ENCODE peak calls at places on chromosomes 13 and 19, in four cellular contexts. F is GM12878, K is HepG2, A is K562. M is an unnamed sample.
A peak's percentile ranks its signal among the peaks of the same experiment; 100 is the strongest.

GRCh38 chr13:75494491-75494890 is 12.5 kb upstream of the TBC1D4 start:
- DNase-seq in A (no peak), F (no peak), K (no peak), M (no peak)

GRCh38 chr13:80245162-80245733 is 95.7 kb downstream of the SPRY2 start:
- DNase-seq in F (no peak), K (no peak), A (no peak), M (no peak)

GRCh38 chr19:7257148-7258041 is 36.8 kb downstream of the INSR start:
- DNase-seq in F (no peak), K (peak; percentile 68), A (peak; percentile 28), M (peak; percentile 33)

GRCh38 chr19:28239270-28239669 is 973.7 kb downstream of the UQCRFS1 start:
- DNase-seq in K (no peak), F (no peak), A (peak; percentile 30), M (no peak)

GRCh38 chr19:21912654-21913053 is 76.7 kb upstream of the ZNF43 start:
- DNase-seq in K (no peak), A (peak; percentile 8), F (no peak), M (no peak)

GRCh38 chr19:33496016-33496415 is 25.6 kb downstream of the PEPD start:
- DNase-seq in A (no peak), K (no peak), F (no peak), M (no peak)

GRCh38 chr19:40217027-40217810 is 965 bp downstream of the TTC9B start:
- DNase-seq in A (peak; percentile 80), F (no peak), K (no peak), M (no peak)

GRCh38 chr19:35168261-35168660 is 13.7 kb downstream of the FXYD5 start:
- DNase-seq in F (no peak), K (no peak), A (no peak), M (no peak)

GRCh38 chr13:99028890-99029289 is 51.0 kb upstream of the DOCK9 start:
- DNase-seq in A (peak; percentile 60), K (no peak), F (no peak), M (no peak)

GRCh38 chr19:8639821-8640401 is 9.5 kb downstream of the NFILZ start:
- DNase-seq in K (no peak), A (no peak), F (no peak), M (no peak)

GRCh38 chr19:16370671-16371391 is 46.2 kb downstream of the KLF2 start:
- DNase-seq in K (no peak), F (no peak), A (no peak), M (no peak)

GRCh38 chr13:99600318-99600717 is 99.0 kb downstream of the TM9SF2 start:
- DNase-seq in A (peak; percentile 19), F (no peak), K (peak; percentile 31), M (no peak)

GRCh38 chr13:90414691-90415596 is 932.5 kb upstream of the MIR17HG start:
- DNase-seq in A (no peak), K (no peak), F (no peak), M (peak; percentile 35)

GRCh38 chr13:106499905-106500304 is 35.6 kb downstream of the EFNB2 start:
- DNase-seq in A (no peak), K (no peak), F (peak; percentile 15), M (no peak)

GRCh38 chr19:12156254-12157058 is at the start of gene ZNF625:
- DNase-seq in A (no peak), F (peak; percentile 39), K (peak; percentile 90), M (no peak)

GRCh38 chr13:49527123-49527522 is 31.4 kb downstream of the PHF11 start:
- DNase-seq in F (no peak), A (no peak), K (no peak), M (no peak)

GRCh38 chr13:26254583-26255102 is 714 bp downstream of the CDK8 start:
- DNase-seq in F (no peak), K (peak; percentile 44), A (peak; percentile 55), M (peak; percentile 16)

GRCh38 chr19:51127032-51127431 is 2.3 kb downstream of the SIGLEC9 start:
- DNase-seq in F (no peak), A (no peak), K (no peak), M (no peak)

GRCh38 chr13:45846681-45847080 is 4.9 kb downstream of the SIAH3 start:
- DNase-seq in A (no peak), F (no peak), K (no peak), M (no peak)

GRCh38 chr13:59776924-59777690 is 386.6 kb downstream of the DIAPH3 start:
- DNase-seq in A (no peak), F (peak; percentile 17), K (no peak), M (no peak)

GRCh38 chr19:42068756-42069571 is 1.0 kb downstream of the GRIK5 start:
- DNase-seq in A (no peak), K (no peak), F (no peak), M (no peak)

GRCh38 chr13:64332048-64332447 is 2898.1 kb downstream of the PCDH9 start:
- DNase-seq in A (no peak), K (no peak), F (no peak), M (no peak)

GRCh38 chr13:74068471-74068870 is 65.7 kb downstream of the KLF12 start:
- DNase-seq in A (no peak), F (no peak), K (no peak), M (no peak)

GRCh38 chr13:33797622-33798021 is 20.3 kb upstream of the RFC3 start:
- DNase-seq in A (no peak), K (no peak), F (no peak), M (no peak)

GRCh38 chr13:21338651-21339278 is 120.3 kb downstream of the ZDHHC20 start:
- DNase-seq in F (no peak), K (no peak), A (no peak), M (no peak)

GRCh38 chr19:33220115-33220514 is 5.5 kb downstream of the SLC7A10 start:
- DNase-seq in F (no peak), K (no peak), A (no peak), M (no peak)

GRCh38 chr13:76928456-76928855 is 19.9 kb upstream of the ACOD1 start:
- DNase-seq in K (no peak), A (no peak), F (no peak), M (no peak)

GRCh38 chr13:21077360-21078353 is 16.3 kb upstream of the LATS2 start:
- DNase-seq in F (no peak), A (no peak), K (no peak), M (no peak)

GRCh38 chr13:29693297-29693945 is 97.9 kb upstream of the SLC7A1 start:
- DNase-seq in A (no peak), K (no peak), F (no peak), M (no peak)
- TF ChIP-seq FOXK2 in A (no peak), K (no peak), F (no peak), M (no peak)

GRCh38 chr19:48681127-48681470 is 8.3 kb upstream of the NTN5 start:
- DNase-seq in K (no peak), F (no peak), A (peak; percentile 64), M (no peak)
- TF ChIP-seq FOXM1 in K (no peak), F (no peak), A (no peak), M (no peak)

GRCh38 chr19:2528543-2529173 is 52.7 kb downstream of the GADD45B start:
- DNase-seq in F (no peak), A (no peak), K (no peak), M (no peak)
- TF ChIP-seq FOXK2 in F (no peak), A (no peak), K (no peak), M (no peak)

DNA sequence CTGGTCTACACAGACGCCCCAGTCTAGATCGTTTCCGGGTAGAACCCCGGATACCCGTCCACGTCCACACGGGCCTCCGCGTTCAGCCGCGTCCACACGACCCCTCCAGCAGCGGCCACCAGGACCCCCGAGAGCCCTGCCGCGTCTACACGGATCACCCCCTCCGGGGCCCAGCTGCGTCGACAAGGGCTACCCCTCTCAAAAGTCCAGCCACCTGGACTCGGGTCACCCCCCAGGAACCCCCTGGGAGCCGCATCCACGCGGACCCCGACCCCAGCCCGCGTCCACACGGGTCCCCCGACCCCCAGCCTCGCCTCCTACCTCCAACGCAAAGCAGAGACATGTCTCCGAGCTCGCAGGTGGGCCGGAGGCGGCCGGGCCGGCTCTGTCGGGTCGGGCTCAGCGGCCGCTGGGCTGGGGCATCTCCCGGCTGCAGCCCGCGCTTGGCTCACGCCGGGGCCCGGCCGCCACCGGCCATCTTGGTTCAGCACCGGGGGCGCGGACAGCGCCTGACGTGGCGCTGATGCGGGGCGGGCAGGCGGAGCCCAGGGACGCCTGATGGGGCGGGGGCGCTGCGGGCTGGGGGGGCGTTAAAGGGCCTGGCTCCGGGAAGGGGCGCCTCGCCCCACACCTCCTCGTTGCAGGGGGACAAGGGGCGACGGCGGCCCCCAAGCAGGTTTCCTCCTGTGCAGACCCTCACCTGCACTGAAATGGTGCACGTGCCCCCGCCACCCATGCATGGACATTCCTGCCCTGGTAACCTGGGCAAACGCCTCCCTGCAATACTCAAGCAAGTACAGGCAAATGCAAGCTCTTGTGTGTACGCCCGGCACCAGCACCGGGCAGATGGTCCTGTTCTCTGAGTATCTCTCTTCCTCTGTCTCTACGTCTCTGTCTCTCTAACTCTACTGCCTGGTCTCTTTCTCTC is at the start of gene UNC13A:
- DNase-seq in K (no peak), A (peak; percentile 83), F (no peak), M (peak; percentile 83)
- TF ChIP-seq FOXM1 in K (no peak), A (no peak), F (no peak), M (no peak)

GRCh38 chr13:25172303-25172630 is 179 bp upstream of the AMER2 start:
- DNase-seq in A (no peak), F (no peak), K (no peak), M (no peak)

GRCh38 chr13:25170554-25171107 is 1.5 kb downstream of the AMER2 start:
- DNase-seq in A (no peak), F (no peak), K (no peak), M (peak; percentile 20)

GRCh38 chr13:25171170-25171516 is 945 bp downstream of the AMER2 start:
- DNase-seq in F (no peak), K (no peak), A (no peak), M (no peak)

GRCh38 chr13:25169951-25170553 is 2.0 kb downstream of the AMER2 start:
- DNase-seq in K (no peak), A (no peak), F (no peak), M (no peak)

DNA sequence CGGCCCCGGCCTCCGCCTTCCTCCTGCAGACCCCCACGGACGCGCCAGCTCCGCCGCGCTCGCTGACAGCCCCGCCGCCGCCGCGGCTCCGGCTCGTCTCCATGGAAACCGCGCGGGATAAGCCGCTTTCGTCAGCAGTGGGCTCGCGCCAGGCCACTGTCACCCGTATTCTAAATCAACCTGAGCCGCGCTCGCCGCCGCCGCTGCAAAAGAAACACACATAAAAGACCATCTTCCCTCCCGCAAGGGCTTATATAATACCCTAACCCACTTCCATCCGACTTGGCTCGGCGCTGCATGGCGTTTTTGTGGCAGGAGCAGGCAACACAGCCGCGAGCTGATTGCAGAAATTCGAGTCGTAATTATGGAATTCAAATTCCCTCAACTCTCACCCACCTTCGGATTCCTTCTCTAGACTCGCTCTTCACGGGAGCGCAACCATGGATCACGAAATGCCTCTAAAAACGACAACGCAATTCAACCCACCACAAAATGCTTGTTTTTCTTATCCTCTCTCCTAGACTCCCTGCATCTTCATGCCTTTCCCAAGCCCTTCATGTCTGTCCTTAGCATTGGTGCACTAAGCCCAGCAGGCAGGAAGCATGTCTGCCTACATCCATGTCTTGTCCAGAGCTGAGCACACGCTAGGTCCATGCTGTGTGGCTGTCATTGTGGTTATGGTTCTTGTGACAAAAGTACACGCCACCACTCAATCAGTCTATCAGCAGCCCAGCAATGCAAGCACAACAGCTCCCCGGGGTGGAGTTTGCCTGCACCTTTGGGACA is at the start of gene AMER2:
- DNase-seq in A (no peak), K (no peak), F (no peak), M (peak; percentile 33)
- TF ChIP-seq FOXK2 in A (no peak), K (no peak), F (no peak), M (no peak)